ENCODE peak calls at places on chromosomes 6 and 20, in seven cellular contexts. L is HCT116, E is GM23338, M is K562, G is sigmoid colon, R is prostate gland, T is SK-N-SH. F is an unnamed sample.

GRCh38 chr6:134267917-134268361 is 50.0 kb downstream of the SGK1 start:
- DNase-seq in L (no peak), E (peak), M (no peak), G (no peak), R (peak), T (no peak), F (no peak)

GRCh38 chr6:133671376-133671775 is 217.5 kb upstream of the TCF21 start:
- DNase-seq in L (no peak), E (no peak), M (no peak), G (no peak), R (no peak), T (no peak), F (no peak)

GRCh38 chr6:44233560-44234100 is 10.2 kb downstream of the SLC29A1 start:
- DNase-seq in L (no peak), E (no peak), M (no peak), G (no peak), R (no peak), T (peak), F (peak)

GRCh38 chr6:7730852-7731251 is 5.0 kb downstream of the BMP6 start:
- DNase-seq in L (no peak), E (no peak), M (no peak), G (no peak), R (no peak), T (no peak), F (no peak)

GRCh38 chr6:87918461-87918941 is 129.1 kb upstream of the SPACA1 start:
- DNase-seq in L (no peak), E (peak), M (no peak), G (no peak), R (no peak), T (no peak), F (no peak)

GRCh38 chr20:59667981-59668515 is 63.7 kb downstream of the PHACTR3 start:
- DNase-seq in L (no peak), E (no peak), M (no peak), G (no peak), R (no peak), T (no peak), F (no peak)

GRCh38 chr6:43629104-43629504 is at the start of gene GTPBP2:
- DNase-seq in L (peak), E (peak), M (peak), G (peak), R (peak), T (peak), F (peak)

GRCh38 chr6:131910956-131911355 is 40.2 kb downstream of the CCN2 start:
- DNase-seq in L (no peak), E (no peak), M (no peak), G (no peak), R (no peak), T (no peak), F (no peak)

GRCh38 chr20:41005361-41005729 is 23.3 kb upstream of the TOP1 start:
- DNase-seq in L (peak), E (no peak), M (no peak), G (peak), R (peak), T (no peak), F (no peak)

GRCh38 chr6:136764522-136764993 is 27.7 kb downstream of the MAP3K5 start:
- DNase-seq in L (no peak), E (no peak), M (no peak), G (no peak), R (no peak), T (no peak), F (no peak)

GRCh38 chr6:150256618-150257272 is 112.1 kb upstream of the IYD start:
- DNase-seq in L (no peak), E (no peak), M (no peak), G (no peak), R (no peak), T (no peak), F (no peak)

GRCh38 chr20:49539481-49540231 is 28.3 kb downstream of the PTGIS start:
- DNase-seq in L (no peak), E (no peak), M (no peak), G (no peak), R (no peak), T (no peak), F (no peak)

GRCh38 chr6:2502096-2502997 is 248.4 kb downstream of the MYLK4 start:
- DNase-seq in L (no peak), E (peak), M (no peak), G (no peak), R (no peak), T (no peak), F (no peak)

GRCh38 chr6:15535495-15536200 is 127.2 kb downstream of the DTNBP1 start:
- DNase-seq in L (no peak), E (no peak), M (no peak), G (peak), R (no peak), T (no peak), F (no peak)

GRCh38 chr20:26277339-26277738 is 580.7 kb upstream of the ZNF337 start:
- DNase-seq in L (no peak), E (no peak), M (no peak), G (no peak), R (no peak), T (no peak), F (no peak)

GRCh38 chr20:38228436-38228835 is 32.1 kb downstream of the KIAA1755 start:
- DNase-seq in L (no peak), E (no peak), M (peak), G (no peak), R (no peak), T (no peak), F (no peak)

GRCh38 chr6:26152226-26153101 is 65.2 kb downstream of the HFE start:
- DNase-seq in L (no peak), E (no peak), M (no peak), G (no peak), R (no peak), T (no peak), F (no peak)

GRCh38 chr6:26556263-26557070 is 18.3 kb downstream of the HMGN4 start:
- DNase-seq in L (peak), E (peak), M (peak), G (no peak), R (no peak), T (peak), F (no peak)

GRCh38 chr6:147278891-147279290 is 74.7 kb downstream of the STXBP5 start:
- DNase-seq in L (no peak), E (no peak), M (no peak), G (no peak), R (no peak), T (no peak), F (no peak)

GRCh38 chr6:157906537-157907061 is 75.1 kb upstream of the SYNJ2 start:
- DNase-seq in L (no peak), E (no peak), M (peak), G (no peak), R (no peak), T (no peak), F (no peak)

GRCh38 chr6:150142657-150143501 is at the start of gene PPP1R14C:
- DNase-seq in L (no peak), E (peak), M (peak), G (no peak), R (no peak), T (peak), F (no peak)

GRCh38 chr6:78345882-78346281 is 521.5 kb upstream of the IRAK1BP1 start:
- DNase-seq in L (no peak), E (peak), M (no peak), G (no peak), R (no peak), T (no peak), F (no peak)

GRCh38 chr20:45917790-45918141 is 5.8 kb upstream of the PLTP start:
- DNase-seq in L (no peak), E (no peak), M (no peak), G (no peak), R (no peak), T (no peak), F (no peak)

GRCh38 chr6:52326540-52327364 is 35.2 kb upstream of the PAQR8 start:
- DNase-seq in L (no peak), E (no peak), M (no peak), G (no peak), R (no peak), T (no peak), F (no peak)

GRCh38 chr6:63636516-63636968 is 940 bp downstream of the PHF3 start:
- DNase-seq in L (peak), E (peak), M (peak), G (no peak), R (peak), T (peak), F (peak)

GRCh38 chr6:44223471-44224153 is at the start of gene SLC29A1:
- DNase-seq in L (no peak), E (peak), M (peak), G (peak), R (peak), T (peak), F (peak)

GRCh38 chr6:20168668-20169633 is 43.3 kb downstream of the MBOAT1 start:
- DNase-seq in L (no peak), E (peak), M (no peak), G (no peak), R (no peak), T (no peak), F (no peak)

GRCh38 chr20:52083627-52084232 is 107.8 kb downstream of the ZFP64 start:
- DNase-seq in L (peak), E (peak), M (peak), G (peak), R (peak), T (peak), F (no peak)

GRCh38 chr6:8589941-8590676 is 154.8 kb upstream of the SLC35B3 start:
- DNase-seq in L (peak), E (peak), M (no peak), G (no peak), R (no peak), T (peak), F (no peak)

DNA sequence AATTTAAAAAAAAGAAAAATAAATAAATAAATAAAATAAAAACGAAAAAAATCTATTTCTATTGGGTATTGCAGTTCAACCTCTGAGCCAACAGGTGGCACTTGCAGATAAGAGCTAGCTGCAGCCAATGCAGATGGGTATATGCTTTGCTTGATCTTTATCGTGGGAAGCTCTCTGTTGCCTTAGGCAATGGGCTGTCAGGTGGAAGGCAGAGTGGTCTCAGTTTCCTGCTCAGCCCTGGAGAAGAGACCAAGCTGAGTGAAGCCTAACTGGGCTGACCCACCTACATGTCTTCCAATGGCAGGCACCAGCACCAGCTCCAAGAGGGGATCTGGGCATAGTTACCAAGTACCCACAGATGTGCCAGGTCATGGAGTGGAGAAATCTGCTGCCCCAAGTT is 95.0 kb downstream of the AK9 start:
- DNase-seq in L (peak), E (peak), M (no peak), G (no peak), R (no peak), T (peak), F (no peak)
- TF ChIP-seq CTCF in L (peak), E (peak), M (peak), G (no peak), R (no peak), T (peak), F (peak)

GRCh38 chr6:89997456-89998445 is 103.5 kb downstream of the GJA10 start:
- DNase-seq in L (no peak), E (no peak), M (no peak), G (no peak), R (peak), T (no peak), F (no peak)
- TF ChIP-seq POLR2AphosphoS5 in L (no peak), E (no peak), M (no peak), G (no peak), R (peak), T (no peak), F (no peak)

DNA sequence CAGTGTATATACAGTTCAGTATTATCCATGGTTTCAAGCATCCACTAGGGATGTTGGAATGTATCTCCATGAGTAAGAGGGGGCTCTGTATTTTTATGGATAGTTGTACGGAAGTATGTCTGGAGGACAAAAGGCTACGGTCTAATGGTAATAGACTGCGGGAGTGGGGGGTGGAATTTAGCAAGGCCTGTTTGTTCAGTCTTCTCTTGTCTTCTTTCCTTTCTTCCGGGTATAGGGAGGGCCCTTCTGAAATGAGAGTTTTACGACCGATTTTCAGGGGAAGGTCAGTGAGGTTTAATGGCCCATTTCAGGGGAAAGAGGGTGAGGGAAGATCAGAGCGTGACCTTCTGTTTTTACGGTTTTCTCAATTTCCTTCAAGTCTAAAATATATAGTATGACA is 90.7 kb downstream of the MAP3K7 start:
- DNase-seq in L (no peak), E (no peak), M (no peak), G (no peak), R (no peak), T (no peak), F (no peak)
- H3K27ac ChIP-seq in L (no peak), E (peak), M (no peak), G (no peak), R (no peak), T (no peak), F (no peak)

GRCh38 chr6:165848099-165848461 is 185.0 kb upstream of the PDE10A start:
- DNase-seq in L (no peak), E (peak), M (no peak), G (no peak), R (no peak), T (no peak), F (no peak)
- TF ChIP-seq CTCF in L (no peak), E (peak), M (peak), G (no peak), R (no peak), T (peak), F (no peak)

GRCh38 chr6:160431231-160431630 is 83.1 kb downstream of the SLC22A3 start:
- DNase-seq in L (no peak), E (no peak), M (no peak), G (peak), R (no peak), T (no peak), F (no peak)
- TF ChIP-seq POLR2AphosphoS5 in L (no peak), E (no peak), M (no peak), G (peak), R (peak), T (no peak), F (no peak)

GRCh38 chr6:90003941-90004340 is 109.7 kb downstream of the GJA10 start:
- DNase-seq in L (no peak), E (no peak), M (no peak), G (no peak), R (no peak), T (no peak), F (no peak)

GRCh38 chr6:90004511-90004910 is 110.2 kb downstream of the GJA10 start:
- DNase-seq in L (no peak), E (no peak), M (no peak), G (no peak), R (no peak), T (no peak), F (no peak)

GRCh38 chr6:90008908-90009501 is 114.7 kb downstream of the GJA10 start:
- DNase-seq in L (no peak), E (no peak), M (no peak), G (no peak), R (peak), T (no peak), F (no peak)

GRCh38 chr6:90005048-90005827 is 111.0 kb downstream of the GJA10 start:
- DNase-seq in L (no peak), E (no peak), M (no peak), G (no peak), R (no peak), T (no peak), F (no peak)

DNA sequence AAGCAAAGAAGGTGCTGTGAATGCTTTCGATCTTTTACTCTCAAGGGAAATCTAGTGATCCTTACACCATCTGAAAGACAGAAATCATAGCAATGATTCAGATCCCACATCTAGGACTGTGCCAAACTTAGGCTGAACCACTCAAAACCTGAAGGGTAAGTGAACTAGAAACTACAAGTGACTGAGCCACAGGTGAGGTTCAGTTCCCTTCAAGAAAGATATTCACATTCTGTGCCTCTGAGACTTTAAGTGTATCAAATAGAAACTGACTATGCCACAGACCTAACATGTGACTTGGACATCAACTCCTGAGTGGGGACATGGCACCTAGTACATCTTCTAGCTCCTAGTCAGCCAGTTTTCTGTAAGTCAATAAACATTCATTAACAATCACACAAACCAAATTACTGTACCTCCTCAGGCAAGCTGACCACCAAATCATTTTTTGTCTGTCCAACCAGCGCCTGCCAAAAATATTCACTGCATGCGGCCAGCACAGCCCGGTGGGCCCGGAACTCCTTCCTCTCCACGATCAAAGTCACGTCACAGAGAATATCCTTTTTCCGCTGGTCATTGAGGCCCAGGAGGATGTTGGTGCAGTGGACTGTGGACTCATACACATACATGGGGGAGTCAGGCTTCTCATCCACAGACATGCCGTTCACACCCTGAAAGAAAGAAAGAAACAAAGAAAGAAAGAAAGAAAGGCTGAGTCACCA is 114.1 kb downstream of the GJA10 start:
- DNase-seq in L (no peak), E (no peak), M (no peak), G (no peak), R (no peak), T (no peak), F (no peak)
- H3K27ac ChIP-seq in L (no peak), E (peak), M (no peak), G (peak), R (no peak), T (peak), F (no peak)

GRCh38 chr20:2763186-2763585 is 37.2 kb downstream of the CPXM1 start:
- DNase-seq in L (no peak), E (no peak), M (no peak), G (no peak), R (no peak), T (no peak), F (no peak)
- TF ChIP-seq CTCF in L (no peak), E (no peak), M (no peak), G (no peak), R (no peak), T (no peak), F (no peak)